ENCODE peak calls at places on chromosomes 6 and 20, in five cellular contexts. One of them, this sample, is unnamed. For H3K9me3, the result is how much of the 10 kb centered on the place peaks cover.

GRCh38 chr20:2386516-2387179 is 5.9 kb downstream of the TGM6 start:
- DNase-seq in heart left ventricle: no peak
- DNase-seq in tibial artery: no peak
- DNase-seq in CD4-positive, CD25-positive, alpha-beta regulatory T cell: no peak
- DNase-seq in HCT116: no peak
- DNase-seq in this sample: no peak

GRCh38 chr6:142960098-142960497 is 15.1 kb upstream of the HIVEP2 start:
- DNase-seq in heart left ventricle: no peak
- DNase-seq in tibial artery: no peak
- DNase-seq in CD4-positive, CD25-positive, alpha-beta regulatory T cell: no peak
- DNase-seq in HCT116: no peak
- DNase-seq in this sample: no peak

GRCh38 chr6:74075323-74075722 is 379.3 kb downstream of the CD109 start:
- DNase-seq in heart left ventricle: peak
- DNase-seq in tibial artery: peak
- DNase-seq in CD4-positive, CD25-positive, alpha-beta regulatory T cell: no peak
- DNase-seq in HCT116: no peak
- DNase-seq in this sample: no peak

GRCh38 chr20:276620-277495 is 13.7 kb downstream of the C20orf96 start:
- DNase-seq in heart left ventricle: no peak
- DNase-seq in tibial artery: no peak
- DNase-seq in CD4-positive, CD25-positive, alpha-beta regulatory T cell: no peak
- DNase-seq in HCT116: no peak
- DNase-seq in this sample: no peak

GRCh38 chr6:2141644-2142290 is 103.6 kb downstream of the GMDS start:
- DNase-seq in heart left ventricle: no peak
- DNase-seq in tibial artery: no peak
- DNase-seq in CD4-positive, CD25-positive, alpha-beta regulatory T cell: no peak
- DNase-seq in HCT116: no peak
- DNase-seq in this sample: no peak

GRCh38 chr6:149045404-149045803 is 272.1 kb upstream of the TAB2 start:
- DNase-seq in heart left ventricle: no peak
- DNase-seq in tibial artery: no peak
- DNase-seq in CD4-positive, CD25-positive, alpha-beta regulatory T cell: peak
- DNase-seq in HCT116: no peak
- DNase-seq in this sample: no peak

GRCh38 chr6:90429713-90430112 is 133.1 kb upstream of the BACH2 start:
- DNase-seq in heart left ventricle: no peak
- DNase-seq in tibial artery: no peak
- DNase-seq in CD4-positive, CD25-positive, alpha-beta regulatory T cell: peak
- DNase-seq in HCT116: peak
- DNase-seq in this sample: no peak

GRCh38 chr6:7078856-7079255 is 28.9 kb upstream of the RREB1 start:
- DNase-seq in heart left ventricle: no peak
- DNase-seq in tibial artery: no peak
- DNase-seq in CD4-positive, CD25-positive, alpha-beta regulatory T cell: no peak
- DNase-seq in HCT116: no peak
- DNase-seq in this sample: no peak

GRCh38 chr6:157442296-157442695 is 61.3 kb downstream of the ZDHHC14 start:
- DNase-seq in heart left ventricle: no peak
- DNase-seq in tibial artery: no peak
- DNase-seq in CD4-positive, CD25-positive, alpha-beta regulatory T cell: no peak
- DNase-seq in HCT116: no peak
- DNase-seq in this sample: no peak

GRCh38 chr6:26534681-26535465 is 3.3 kb upstream of the HMGN4 start:
- DNase-seq in heart left ventricle: no peak
- DNase-seq in tibial artery: no peak
- DNase-seq in CD4-positive, CD25-positive, alpha-beta regulatory T cell: no peak
- DNase-seq in HCT116: no peak
- DNase-seq in this sample: no peak

GRCh38 chr6:158808918-158809678 is 10.1 kb downstream of the EZR start:
- DNase-seq in heart left ventricle: no peak
- DNase-seq in tibial artery: no peak
- DNase-seq in CD4-positive, CD25-positive, alpha-beta regulatory T cell: peak
- DNase-seq in HCT116: no peak
- DNase-seq in this sample: no peak

GRCh38 chr6:100339574-100340255 is 125.0 kb downstream of the SIM1 start:
- DNase-seq in heart left ventricle: no peak
- DNase-seq in tibial artery: no peak
- DNase-seq in CD4-positive, CD25-positive, alpha-beta regulatory T cell: no peak
- DNase-seq in HCT116: no peak
- DNase-seq in this sample: no peak

GRCh38 chr6:38273325-38273724 is 366.4 kb downstream of the BTBD9 start:
- DNase-seq in heart left ventricle: no peak
- DNase-seq in tibial artery: no peak
- DNase-seq in CD4-positive, CD25-positive, alpha-beta regulatory T cell: no peak
- DNase-seq in HCT116: no peak
- DNase-seq in this sample: no peak

GRCh38 chr6:167997642-167998041 is at the start of gene KIF25:
- DNase-seq in heart left ventricle: no peak
- DNase-seq in tibial artery: no peak
- DNase-seq in CD4-positive, CD25-positive, alpha-beta regulatory T cell: no peak
- DNase-seq in HCT116: no peak
- DNase-seq in this sample: no peak

GRCh38 chr6:659716-660581 is 3.0 kb upstream of the HUS1B start:
- DNase-seq in heart left ventricle: no peak
- DNase-seq in tibial artery: no peak
- DNase-seq in CD4-positive, CD25-positive, alpha-beta regulatory T cell: peak
- DNase-seq in HCT116: no peak
- DNase-seq in this sample: peak

GRCh38 chr6:31834367-31834703 is 6.8 kb downstream of the HSPA1B start:
- DNase-seq in heart left ventricle: peak
- DNase-seq in tibial artery: peak
- DNase-seq in CD4-positive, CD25-positive, alpha-beta regulatory T cell: peak
- DNase-seq in HCT116: peak
- DNase-seq in this sample: no peak

GRCh38 chr20:3190681-3191111 is 13.8 kb downstream of the DDRGK1 start:
- DNase-seq in heart left ventricle: no peak
- DNase-seq in tibial artery: no peak
- DNase-seq in CD4-positive, CD25-positive, alpha-beta regulatory T cell: no peak
- DNase-seq in HCT116: no peak
- DNase-seq in this sample: no peak

GRCh38 chr6:3943373-3943772 is 94.2 kb downstream of the FAM50B start:
- DNase-seq in heart left ventricle: peak
- DNase-seq in tibial artery: no peak
- DNase-seq in CD4-positive, CD25-positive, alpha-beta regulatory T cell: no peak
- DNase-seq in HCT116: no peak
- DNase-seq in this sample: no peak

GRCh38 chr6:143337201-143337949 is 113.1 kb downstream of the ADAT2 start:
- DNase-seq in heart left ventricle: peak
- DNase-seq in tibial artery: no peak
- DNase-seq in CD4-positive, CD25-positive, alpha-beta regulatory T cell: peak
- DNase-seq in HCT116: peak
- DNase-seq in this sample: peak

GRCh38 chr6:31585531-31585930 is 546 bp upstream of the LST1 start:
- DNase-seq in heart left ventricle: no peak
- DNase-seq in tibial artery: no peak
- DNase-seq in CD4-positive, CD25-positive, alpha-beta regulatory T cell: peak
- DNase-seq in HCT116: peak
- DNase-seq in this sample: no peak

GRCh38 chr20:62112368-62112767 is 9.9 kb upstream of the LSM14B start:
- DNase-seq in heart left ventricle: no peak
- DNase-seq in tibial artery: no peak
- DNase-seq in CD4-positive, CD25-positive, alpha-beta regulatory T cell: no peak
- DNase-seq in HCT116: no peak
- DNase-seq in this sample: no peak
- H3K9me3 ChIP-seq in heart left ventricle: half or more
- H3K9me3 ChIP-seq in tibial artery: half or more
- H3K9me3 ChIP-seq in CD4-positive, CD25-positive, alpha-beta regulatory T cell: half or more
- H3K9me3 ChIP-seq in HCT116: under half
- H3K9me3 ChIP-seq in this sample: under half

DNA sequence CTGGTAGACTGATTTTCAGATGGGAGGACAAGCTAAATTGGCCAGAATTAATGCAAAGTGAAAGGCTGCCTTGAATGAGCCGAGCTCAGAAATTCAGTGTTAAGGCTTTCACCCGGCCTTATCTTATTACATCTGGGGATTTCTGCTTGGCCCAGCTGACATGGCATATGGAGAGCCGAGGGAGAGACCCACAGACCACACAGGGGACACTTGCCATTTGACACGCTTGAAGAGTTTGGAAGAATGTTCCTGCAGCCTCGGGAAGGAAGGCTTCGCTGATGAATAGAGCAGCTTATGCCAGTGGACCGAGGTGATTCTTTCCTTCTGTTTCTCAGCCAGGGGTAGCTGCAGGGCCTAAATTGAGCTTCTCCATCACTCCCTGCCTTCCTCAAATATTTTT is 9.0 kb downstream of the MOCS3 start:
- DNase-seq in heart left ventricle: no peak
- DNase-seq in tibial artery: no peak
- DNase-seq in CD4-positive, CD25-positive, alpha-beta regulatory T cell: no peak
- DNase-seq in HCT116: no peak
- DNase-seq in this sample: no peak
- H3K27ac ChIP-seq in heart left ventricle: no peak
- H3K27ac ChIP-seq in tibial artery: no peak
- H3K27ac ChIP-seq in CD4-positive, CD25-positive, alpha-beta regulatory T cell: no peak
- H3K27ac ChIP-seq in HCT116: no peak
- H3K27ac ChIP-seq in this sample: no peak

DNA sequence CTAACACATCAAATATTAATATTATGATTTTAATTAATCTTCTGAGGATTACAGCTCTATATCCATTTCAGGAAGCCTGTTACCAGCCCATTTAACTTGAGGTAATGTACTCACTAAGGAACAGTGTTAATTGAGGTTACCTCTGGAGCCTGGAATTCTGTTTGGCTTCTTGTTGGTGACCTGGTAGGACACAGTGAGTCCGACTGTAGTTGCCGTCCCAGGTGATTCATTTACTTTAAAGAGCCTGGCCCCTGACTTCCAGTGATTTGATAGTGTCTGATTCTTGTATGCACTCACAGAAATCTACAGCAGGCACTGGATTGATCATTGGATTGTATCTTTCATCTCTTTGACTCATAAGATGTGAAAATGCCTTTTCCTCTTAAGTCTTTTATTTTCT is 34.0 kb downstream of the IGF2R start:
- DNase-seq in heart left ventricle: no peak
- DNase-seq in tibial artery: no peak
- DNase-seq in CD4-positive, CD25-positive, alpha-beta regulatory T cell: no peak
- DNase-seq in HCT116: no peak
- DNase-seq in this sample: no peak
- H3K9me3 ChIP-seq in heart left ventricle: under half
- H3K9me3 ChIP-seq in tibial artery: under half
- H3K9me3 ChIP-seq in CD4-positive, CD25-positive, alpha-beta regulatory T cell: under half
- H3K9me3 ChIP-seq in HCT116: under half
- H3K9me3 ChIP-seq in this sample: under half

GRCh38 chr20:50238081-50238800 is 47.6 kb downstream of the CEBPB start:
- DNase-seq in heart left ventricle: no peak
- DNase-seq in tibial artery: no peak
- DNase-seq in CD4-positive, CD25-positive, alpha-beta regulatory T cell: no peak
- DNase-seq in HCT116: no peak
- DNase-seq in this sample: no peak
- H3K27ac ChIP-seq in heart left ventricle: no peak
- H3K27ac ChIP-seq in tibial artery: no peak
- H3K27ac ChIP-seq in CD4-positive, CD25-positive, alpha-beta regulatory T cell: no peak
- H3K27ac ChIP-seq in HCT116: no peak
- H3K27ac ChIP-seq in this sample: no peak